ENCODE peak calls at places on chromosomes 13 and 19, in eight cellular contexts. One of them, this sample, is unnamed.

GRCh38 chr19:3740431-3740830 is 21.1 kb downstream of the APBA3 start:
- DNase-seq in MCF 10A: no peak
- DNase-seq in iris pigment epithelial cell: no peak
- DNase-seq in AG10803: no peak
- DNase-seq in tibial nerve: no peak
- DNase-seq in activated CD8-positive, alpha-beta memory T cell treated with anti-CD3 and anti-CD28 coated beads, Interleukin-2, amount 50 U/mL, for 48 hours: no peak
- DNase-seq in thyroid gland: no peak
- DNase-seq in Right ventricle myocardium superior: no peak
- DNase-seq in this sample: no peak

GRCh38 chr13:74675185-74675584 is 541.0 kb upstream of the KLF12 start:
- DNase-seq in AG10803: peak
- DNase-seq in thyroid gland: no peak
- DNase-seq in iris pigment epithelial cell: peak
- DNase-seq in MCF 10A: peak
- DNase-seq in Right ventricle myocardium superior: no peak
- DNase-seq in tibial nerve: no peak
- DNase-seq in activated CD8-positive, alpha-beta memory T cell treated with anti-CD3 and anti-CD28 coated beads, Interleukin-2, amount 50 U/mL, for 48 hours: no peak
- DNase-seq in this sample: no peak

GRCh38 chr13:110910013-110910890 is 4.6 kb downstream of the ANKRD10 start:
- DNase-seq in activated CD8-positive, alpha-beta memory T cell treated with anti-CD3 and anti-CD28 coated beads, Interleukin-2, amount 50 U/mL, for 48 hours: no peak
- DNase-seq in iris pigment epithelial cell: no peak
- DNase-seq in Right ventricle myocardium superior: no peak
- DNase-seq in tibial nerve: no peak
- DNase-seq in thyroid gland: no peak
- DNase-seq in AG10803: no peak
- DNase-seq in MCF 10A: no peak
- DNase-seq in this sample: no peak

GRCh38 chr13:103510007-103510406 is 443.8 kb upstream of the SLC10A2 start:
- DNase-seq in Right ventricle myocardium superior: no peak
- DNase-seq in AG10803: no peak
- DNase-seq in tibial nerve: no peak
- DNase-seq in activated CD8-positive, alpha-beta memory T cell treated with anti-CD3 and anti-CD28 coated beads, Interleukin-2, amount 50 U/mL, for 48 hours: no peak
- DNase-seq in MCF 10A: no peak
- DNase-seq in thyroid gland: peak
- DNase-seq in iris pigment epithelial cell: no peak
- DNase-seq in this sample: no peak

GRCh38 chr19:10922638-10923014 is 5.8 kb downstream of the YIPF2 start:
- DNase-seq in tibial nerve: no peak
- DNase-seq in AG10803: no peak
- DNase-seq in MCF 10A: no peak
- DNase-seq in Right ventricle myocardium superior: peak
- DNase-seq in iris pigment epithelial cell: no peak
- DNase-seq in activated CD8-positive, alpha-beta memory T cell treated with anti-CD3 and anti-CD28 coated beads, Interleukin-2, amount 50 U/mL, for 48 hours: no peak
- DNase-seq in thyroid gland: no peak
- DNase-seq in this sample: no peak

GRCh38 chr19:14473073-14473790 is 1.9 kb downstream of the PTGER1 start:
- DNase-seq in AG10803: no peak
- DNase-seq in Right ventricle myocardium superior: no peak
- DNase-seq in tibial nerve: no peak
- DNase-seq in activated CD8-positive, alpha-beta memory T cell treated with anti-CD3 and anti-CD28 coated beads, Interleukin-2, amount 50 U/mL, for 48 hours: no peak
- DNase-seq in MCF 10A: no peak
- DNase-seq in thyroid gland: no peak
- DNase-seq in iris pigment epithelial cell: no peak
- DNase-seq in this sample: no peak

GRCh38 chr19:1295169-1296012 is 9.7 kb downstream of the EFNA2 start:
- DNase-seq in activated CD8-positive, alpha-beta memory T cell treated with anti-CD3 and anti-CD28 coated beads, Interleukin-2, amount 50 U/mL, for 48 hours: peak
- DNase-seq in MCF 10A: no peak
- DNase-seq in thyroid gland: no peak
- DNase-seq in Right ventricle myocardium superior: no peak
- DNase-seq in AG10803: no peak
- DNase-seq in tibial nerve: no peak
- DNase-seq in iris pigment epithelial cell: no peak
- DNase-seq in this sample: no peak

GRCh38 chr19:35529241-35530218 is 1.4 kb upstream of the SBSN start:
- DNase-seq in MCF 10A: no peak
- DNase-seq in AG10803: no peak
- DNase-seq in iris pigment epithelial cell: no peak
- DNase-seq in thyroid gland: no peak
- DNase-seq in tibial nerve: no peak
- DNase-seq in Right ventricle myocardium superior: no peak
- DNase-seq in activated CD8-positive, alpha-beta memory T cell treated with anti-CD3 and anti-CD28 coated beads, Interleukin-2, amount 50 U/mL, for 48 hours: no peak
- DNase-seq in this sample: no peak

GRCh38 chr13:97215325-97215724 is 6.8 kb upstream of the MBNL2 start:
- DNase-seq in thyroid gland: no peak
- DNase-seq in AG10803: no peak
- DNase-seq in Right ventricle myocardium superior: no peak
- DNase-seq in activated CD8-positive, alpha-beta memory T cell treated with anti-CD3 and anti-CD28 coated beads, Interleukin-2, amount 50 U/mL, for 48 hours: no peak
- DNase-seq in iris pigment epithelial cell: no peak
- DNase-seq in MCF 10A: no peak
- DNase-seq in tibial nerve: no peak
- DNase-seq in this sample: no peak

GRCh38 chr13:80189889-80190597 is 150.9 kb downstream of the SPRY2 start:
- DNase-seq in MCF 10A: no peak
- DNase-seq in tibial nerve: no peak
- DNase-seq in thyroid gland: no peak
- DNase-seq in iris pigment epithelial cell: no peak
- DNase-seq in Right ventricle myocardium superior: no peak
- DNase-seq in activated CD8-positive, alpha-beta memory T cell treated with anti-CD3 and anti-CD28 coated beads, Interleukin-2, amount 50 U/mL, for 48 hours: no peak
- DNase-seq in AG10803: no peak
- DNase-seq in this sample: no peak

GRCh38 chr19:782195-783043 is 14.8 kb upstream of the PTBP1 start:
- DNase-seq in tibial nerve: no peak
- DNase-seq in iris pigment epithelial cell: peak
- DNase-seq in AG10803: peak
- DNase-seq in thyroid gland: peak
- DNase-seq in activated CD8-positive, alpha-beta memory T cell treated with anti-CD3 and anti-CD28 coated beads, Interleukin-2, amount 50 U/mL, for 48 hours: no peak
- DNase-seq in MCF 10A: peak
- DNase-seq in Right ventricle myocardium superior: no peak
- DNase-seq in this sample: no peak

GRCh38 chr13:97359181-97360057 is 74.5 kb upstream of the RAP2A start:
- DNase-seq in tibial nerve: peak
- DNase-seq in iris pigment epithelial cell: peak
- DNase-seq in Right ventricle myocardium superior: no peak
- DNase-seq in activated CD8-positive, alpha-beta memory T cell treated with anti-CD3 and anti-CD28 coated beads, Interleukin-2, amount 50 U/mL, for 48 hours: no peak
- DNase-seq in thyroid gland: peak
- DNase-seq in AG10803: peak
- DNase-seq in MCF 10A: peak
- DNase-seq in this sample: no peak

GRCh38 chr19:8145969-8146368 is 3.4 kb downstream of the FBN3 start:
- DNase-seq in activated CD8-positive, alpha-beta memory T cell treated with anti-CD3 and anti-CD28 coated beads, Interleukin-2, amount 50 U/mL, for 48 hours: no peak
- DNase-seq in MCF 10A: no peak
- DNase-seq in tibial nerve: no peak
- DNase-seq in Right ventricle myocardium superior: no peak
- DNase-seq in iris pigment epithelial cell: no peak
- DNase-seq in AG10803: no peak
- DNase-seq in thyroid gland: peak
- DNase-seq in this sample: no peak

GRCh38 chr19:339262-339887 is 5.2 kb downstream of the MIER2 start:
- DNase-seq in activated CD8-positive, alpha-beta memory T cell treated with anti-CD3 and anti-CD28 coated beads, Interleukin-2, amount 50 U/mL, for 48 hours: no peak
- DNase-seq in thyroid gland: no peak
- DNase-seq in tibial nerve: no peak
- DNase-seq in MCF 10A: peak
- DNase-seq in iris pigment epithelial cell: peak
- DNase-seq in Right ventricle myocardium superior: no peak
- DNase-seq in AG10803: no peak
- DNase-seq in this sample: no peak

GRCh38 chr19:3606174-3606689 is 443 bp downstream of the TBXA2R start:
- DNase-seq in thyroid gland: peak
- DNase-seq in AG10803: no peak
- DNase-seq in iris pigment epithelial cell: no peak
- DNase-seq in Right ventricle myocardium superior: no peak
- DNase-seq in MCF 10A: no peak
- DNase-seq in tibial nerve: no peak
- DNase-seq in activated CD8-positive, alpha-beta memory T cell treated with anti-CD3 and anti-CD28 coated beads, Interleukin-2, amount 50 U/mL, for 48 hours: peak
- DNase-seq in this sample: no peak

GRCh38 chr19:38213911-38214625 is 10.0 kb downstream of the DPF1 start:
- DNase-seq in activated CD8-positive, alpha-beta memory T cell treated with anti-CD3 and anti-CD28 coated beads, Interleukin-2, amount 50 U/mL, for 48 hours: peak
- DNase-seq in tibial nerve: no peak
- DNase-seq in MCF 10A: peak
- DNase-seq in thyroid gland: peak
- DNase-seq in AG10803: peak
- DNase-seq in iris pigment epithelial cell: peak
- DNase-seq in Right ventricle myocardium superior: no peak
- DNase-seq in this sample: no peak

GRCh38 chr19:39692822-39693221 is 11.5 kb upstream of the LGALS14 start:
- DNase-seq in Right ventricle myocardium superior: no peak
- DNase-seq in activated CD8-positive, alpha-beta memory T cell treated with anti-CD3 and anti-CD28 coated beads, Interleukin-2, amount 50 U/mL, for 48 hours: no peak
- DNase-seq in thyroid gland: no peak
- DNase-seq in iris pigment epithelial cell: no peak
- DNase-seq in MCF 10A: no peak
- DNase-seq in tibial nerve: no peak
- DNase-seq in AG10803: no peak
- DNase-seq in this sample: no peak

GRCh38 chr19:22882797-22883196 is 50.7 kb downstream of the ZNF723 start:
- DNase-seq in MCF 10A: peak
- DNase-seq in Right ventricle myocardium superior: no peak
- DNase-seq in iris pigment epithelial cell: peak
- DNase-seq in tibial nerve: no peak
- DNase-seq in activated CD8-positive, alpha-beta memory T cell treated with anti-CD3 and anti-CD28 coated beads, Interleukin-2, amount 50 U/mL, for 48 hours: no peak
- DNase-seq in thyroid gland: no peak
- DNase-seq in AG10803: peak
- DNase-seq in this sample: no peak